ENCODE peak calls at places on chromosomes 4 and X, in five cellular contexts. W, U, B, L and Y are unnamed samples.

GRCh38 chrX:123961268-123962005 is at the start of gene STAG2:
- DNase-seq in U (peak; percentile 83), L (peak; percentile 66), B (peak; percentile 76), W (peak; percentile 59), Y (peak; percentile 83)

GRCh38 chrX:19557816-19558215 is 42.5 kb upstream of the MAP3K15 start:
- DNase-seq in W (no peak), L (no peak), B (no peak), U (no peak), Y (no peak)

GRCh38 chr4:112714922-112715901 is 78.3 kb downstream of the LARP7 start:
- DNase-seq in B (no peak), L (no peak), W (no peak), U (no peak), Y (no peak)

GRCh38 chr4:169051936-169052335 is 41.9 kb upstream of the CBR4 start:
- DNase-seq in U (no peak), W (no peak), B (no peak), L (peak; percentile 67), Y (no peak)

GRCh38 chrX:11722304-11722703 is 35.7 kb upstream of the MSL3 start:
- DNase-seq in B (no peak), W (no peak), U (no peak), L (no peak), Y (no peak)

GRCh38 chrX:106999002-106999975 is 723 bp downstream of the MORC4 start:
- DNase-seq in B (peak; percentile 72), L (peak; percentile 66), W (peak; percentile 39), U (peak; percentile 78), Y (peak; percentile 34)

GRCh38 chr4:108172231-108172779 is 3.6 kb upstream of the LEF1 start:
- DNase-seq in B (no peak), U (peak; percentile 66), W (peak; percentile 72), L (no peak), Y (peak; percentile 61)

GRCh38 chrX:38206036-38206435 is 14.6 kb downstream of the SRPX start:
- DNase-seq in W (no peak), B (no peak), L (no peak), U (no peak), Y (no peak)

GRCh38 chr4:134518574-134519217 is 317.1 kb upstream of the PABPC4L start:
- DNase-seq in W (no peak), L (peak; percentile 7), B (no peak), U (no peak), Y (no peak)
- TF ChIP-seq CTCF in W (no peak), L (no peak), B (no peak), U (no peak), Y (no peak)

GRCh38 chrX:79477691-79478090 is 110.6 kb upstream of the ITM2A start:
- DNase-seq in L (no peak), U (no peak), W (no peak), B (no peak), Y (no peak)
- TF ChIP-seq CTCF in L (no peak), U (no peak), W (no peak), B (no peak), Y (peak; percentile 36)

GRCh38 chr4:85968945-85969830 is 390.7 kb downstream of the MAPK10 start:
- DNase-seq in L (no peak), B (no peak), U (peak; percentile 57), W (peak; percentile 10), Y (no peak)

GRCh38 chr4:85964298-85964697 is 395.6 kb downstream of the MAPK10 start:
- DNase-seq in L (no peak), W (no peak), B (no peak), U (no peak), Y (no peak)

GRCh38 chr4:85967872-85968271 is 392.0 kb downstream of the MAPK10 start:
- DNase-seq in B (no peak), U (no peak), W (no peak), L (no peak), Y (no peak)

GRCh38 chr4:85965529-85965928 is 394.3 kb downstream of the MAPK10 start:
- DNase-seq in B (no peak), U (no peak), L (no peak), W (no peak), Y (no peak)

GRCh38 chr4:85966308-85966882 is 393.5 kb downstream of the MAPK10 start:
- DNase-seq in B (no peak), L (no peak), W (no peak), U (no peak), Y (no peak)
- TF ChIP-seq CTCF in B (no peak), L (no peak), W (no peak), U (no peak), Y (no peak)

GRCh38 chrX:121407627-121408026 is 360.2 kb downstream of the GLUD2 start:
- DNase-seq in U (no peak), W (no peak), B (no peak), L (no peak), Y (no peak)
- TF ChIP-seq CTCF in U (no peak), W (no peak), B (no peak), L (no peak), Y (no peak)

GRCh38 chr4:26325191-26325590 is 4.4 kb downstream of the RBPJ start:
- DNase-seq in U (peak; percentile 21), W (no peak), B (no peak), L (no peak), Y (no peak)
- TF ChIP-seq CTCF in U (peak; percentile 58), W (peak; percentile 32), B (no peak), L (no peak), Y (peak; percentile 55)

DNA sequence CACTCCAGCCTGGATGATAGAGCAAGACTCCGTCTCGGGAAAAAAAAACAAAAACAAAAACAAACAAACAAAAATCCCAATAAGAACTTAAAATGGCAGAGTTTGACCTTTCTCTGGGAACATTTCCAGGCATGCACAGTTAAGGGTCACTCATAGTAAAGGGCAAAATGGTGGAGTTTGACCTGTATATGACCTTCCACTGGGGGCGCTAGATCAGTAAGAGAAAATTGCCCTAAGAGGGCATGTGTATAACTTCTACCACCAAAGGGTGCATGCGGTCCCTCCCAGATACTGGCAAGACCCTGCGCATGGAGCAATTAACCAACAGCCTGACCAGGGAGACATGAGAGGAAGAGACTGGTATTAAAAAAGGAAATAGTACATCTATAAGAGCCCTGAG is 177.2 kb downstream of the MOSPD2 start:
- DNase-seq in L (no peak), B (no peak), W (no peak), U (no peak), Y (no peak)
- TF ChIP-seq CTCF in L (no peak), B (no peak), W (no peak), U (no peak), Y (peak; percentile 14)

DNA sequence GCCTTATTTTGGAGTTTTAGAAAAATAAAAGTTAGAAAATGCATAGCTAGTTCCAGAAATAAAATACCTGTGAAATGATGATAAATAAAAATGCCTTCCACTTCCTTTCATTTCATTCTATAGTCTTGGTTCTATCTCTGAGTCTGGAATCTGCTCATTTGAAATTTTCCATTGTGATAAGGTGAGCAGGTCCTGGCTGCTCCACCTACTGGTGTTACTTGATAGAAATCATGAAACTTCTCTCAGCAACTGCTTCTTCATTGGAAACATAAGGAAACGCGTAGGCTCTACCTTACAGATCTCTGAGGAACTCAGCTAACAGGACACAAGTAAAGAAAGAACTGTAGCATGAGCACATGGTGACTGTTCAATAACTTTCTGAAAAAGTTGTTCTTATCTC is 141.8 kb downstream of the DCHS2 start:
- DNase-seq in B (no peak), W (no peak), U (peak; percentile 49), L (no peak), Y (no peak)
- TF ChIP-seq CTCF in B (no peak), W (peak; percentile 43), U (peak; percentile 12), L (no peak), Y (peak; percentile 53)

GRCh38 chr4:72991889-72992288 is 77.6 kb downstream of the COX18 start:
- DNase-seq in W (no peak), B (no peak), L (no peak), U (no peak), Y (no peak)
- TF ChIP-seq CTCF in W (no peak), B (no peak), L (no peak), U (no peak), Y (no peak)